ENCODE peak calls at places on chromosomes 4 and X, in four cellular contexts. One of them, this sample, is unnamed.

GRCh38 chr4:162838671-162839070 is 328.0 kb downstream of the NAF1 start:
- DNase-seq in stimulated activated CD4-positive, alpha-beta T cell treated with anti-CD3 and anti-CD28 coated beads, Interleukin-2, amount 100 ng/mL, for 24 hours: no peak
- DNase-seq in neural crest cell: no peak
- DNase-seq in ELR: peak; percentile 42
- DNase-seq in this sample: no peak

GRCh38 chrX:47169726-47170515 is 23.7 kb upstream of the UBA1 start:
- DNase-seq in stimulated activated CD4-positive, alpha-beta T cell treated with anti-CD3 and anti-CD28 coated beads, Interleukin-2, amount 100 ng/mL, for 24 hours: no peak
- DNase-seq in neural crest cell: no peak
- DNase-seq in ELR: no peak
- DNase-seq in this sample: no peak

GRCh38 chr4:102564399-102564921 is 63.3 kb downstream of the NFKB1 start:
- DNase-seq in stimulated activated CD4-positive, alpha-beta T cell treated with anti-CD3 and anti-CD28 coated beads, Interleukin-2, amount 100 ng/mL, for 24 hours: peak; percentile 29
- DNase-seq in neural crest cell: no peak
- DNase-seq in ELR: peak; percentile 77
- DNase-seq in this sample: no peak

GRCh38 chrX:104565791-104566687 is at the start of gene IL1RAPL2:
- DNase-seq in stimulated activated CD4-positive, alpha-beta T cell treated with anti-CD3 and anti-CD28 coated beads, Interleukin-2, amount 100 ng/mL, for 24 hours: peak; percentile 14
- DNase-seq in neural crest cell: peak; percentile 46
- DNase-seq in ELR: peak; percentile 34
- DNase-seq in this sample: peak; percentile 38

GRCh38 chr4:145937021-145937861 is 1.4 kb downstream of the ZNF827 start:
- DNase-seq in stimulated activated CD4-positive, alpha-beta T cell treated with anti-CD3 and anti-CD28 coated beads, Interleukin-2, amount 100 ng/mL, for 24 hours: peak; percentile 56
- DNase-seq in neural crest cell: peak; percentile 48
- DNase-seq in ELR: peak; percentile 54
- DNase-seq in this sample: peak; percentile 88

GRCh38 chrX:40524423-40524822 is 56.3 kb upstream of the ATP6AP2 start:
- DNase-seq in stimulated activated CD4-positive, alpha-beta T cell treated with anti-CD3 and anti-CD28 coated beads, Interleukin-2, amount 100 ng/mL, for 24 hours: no peak
- DNase-seq in neural crest cell: no peak
- DNase-seq in ELR: no peak
- DNase-seq in this sample: no peak

GRCh38 chr4:3059090-3059428 is 15.3 kb downstream of the HTT-AS start:
- DNase-seq in stimulated activated CD4-positive, alpha-beta T cell treated with anti-CD3 and anti-CD28 coated beads, Interleukin-2, amount 100 ng/mL, for 24 hours: no peak
- DNase-seq in neural crest cell: no peak
- DNase-seq in ELR: no peak
- DNase-seq in this sample: no peak

GRCh38 chr4:157010630-157011029 is 39.0 kb upstream of the PDGFC start:
- DNase-seq in stimulated activated CD4-positive, alpha-beta T cell treated with anti-CD3 and anti-CD28 coated beads, Interleukin-2, amount 100 ng/mL, for 24 hours: no peak
- DNase-seq in neural crest cell: no peak
- DNase-seq in ELR: no peak
- DNase-seq in this sample: no peak

GRCh38 chrX:1151378-1152077 is 60.9 kb downstream of the CRLF2 start:
- DNase-seq in stimulated activated CD4-positive, alpha-beta T cell treated with anti-CD3 and anti-CD28 coated beads, Interleukin-2, amount 100 ng/mL, for 24 hours: no peak
- DNase-seq in neural crest cell: no peak
- DNase-seq in ELR: no peak
- DNase-seq in this sample: no peak

GRCh38 chr4:19285146-19285545 is 966.6 kb upstream of the SLIT2 start:
- DNase-seq in stimulated activated CD4-positive, alpha-beta T cell treated with anti-CD3 and anti-CD28 coated beads, Interleukin-2, amount 100 ng/mL, for 24 hours: no peak
- DNase-seq in neural crest cell: no peak
- DNase-seq in ELR: no peak
- DNase-seq in this sample: no peak

GRCh38 chr4:6009452-6009851 is 8.8 kb downstream of the C4orf50 start:
- DNase-seq in stimulated activated CD4-positive, alpha-beta T cell treated with anti-CD3 and anti-CD28 coated beads, Interleukin-2, amount 100 ng/mL, for 24 hours: no peak
- DNase-seq in neural crest cell: no peak
- DNase-seq in ELR: no peak
- DNase-seq in this sample: no peak

GRCh38 chr4:141132689-141133145 is 552 bp downstream of the RNF150 start:
- DNase-seq in stimulated activated CD4-positive, alpha-beta T cell treated with anti-CD3 and anti-CD28 coated beads, Interleukin-2, amount 100 ng/mL, for 24 hours: peak; percentile 9
- DNase-seq in neural crest cell: peak; percentile 46
- DNase-seq in ELR: peak; percentile 19
- DNase-seq in this sample: no peak

GRCh38 chr4:118936406-118936805 is 47.8 kb downstream of the SYNPO2 start:
- DNase-seq in stimulated activated CD4-positive, alpha-beta T cell treated with anti-CD3 and anti-CD28 coated beads, Interleukin-2, amount 100 ng/mL, for 24 hours: no peak
- DNase-seq in neural crest cell: no peak
- DNase-seq in ELR: no peak
- DNase-seq in this sample: no peak

GRCh38 chr4:39320381-39321115 is 45.6 kb downstream of the RFC1 start:
- DNase-seq in stimulated activated CD4-positive, alpha-beta T cell treated with anti-CD3 and anti-CD28 coated beads, Interleukin-2, amount 100 ng/mL, for 24 hours: no peak
- DNase-seq in neural crest cell: no peak
- DNase-seq in ELR: peak; percentile 62
- DNase-seq in this sample: no peak